ENCODE peak calls at places on chromosome 6, in six cellular contexts. One of them, this sample, is unnamed.

GRCh38 chr6:93139408-93140081 is 279.8 kb downstream of the EPHA7 start:
- DNase-seq in effector CD8-positive, alpha-beta T cell: no peak
- DNase-seq in HT-29: no peak
- DNase-seq in NCI-H748 treated with DMSO at 0.1 percent for 48 hours: no peak
- DNase-seq in NCI-H1105: no peak
- DNase-seq in fibroblast of lung: no peak
- DNase-seq in this sample: peak

GRCh38 chr6:68053805-68054373 is 581.2 kb upstream of the ADGRB3 start:
- DNase-seq in effector CD8-positive, alpha-beta T cell: no peak
- DNase-seq in HT-29: no peak
- DNase-seq in NCI-H748 treated with DMSO at 0.1 percent for 48 hours: no peak
- DNase-seq in fibroblast of lung: no peak
- DNase-seq in NCI-H1105: no peak
- DNase-seq in this sample: no peak

GRCh38 chr6:27765028-27765427 is 147.2 kb downstream of the OR2B2 start:
- DNase-seq in effector CD8-positive, alpha-beta T cell: no peak
- DNase-seq in fibroblast of lung: no peak
- DNase-seq in NCI-H748 treated with DMSO at 0.1 percent for 48 hours: no peak
- DNase-seq in HT-29: no peak
- DNase-seq in NCI-H1105: no peak
- DNase-seq in this sample: no peak

GRCh38 chr6:170172825-170173231 is 118.0 kb downstream of the DLL1 start:
- DNase-seq in NCI-H748 treated with DMSO at 0.1 percent for 48 hours: no peak
- DNase-seq in HT-29: no peak
- DNase-seq in fibroblast of lung: no peak
- DNase-seq in effector CD8-positive, alpha-beta T cell: no peak
- DNase-seq in NCI-H1105: no peak
- DNase-seq in this sample: no peak

GRCh38 chr6:56399250-56399671 is 151.9 kb upstream of the COL21A1 start:
- DNase-seq in HT-29: peak
- DNase-seq in fibroblast of lung: peak
- DNase-seq in NCI-H1105: no peak
- DNase-seq in effector CD8-positive, alpha-beta T cell: no peak
- DNase-seq in NCI-H748 treated with DMSO at 0.1 percent for 48 hours: peak
- DNase-seq in this sample: no peak

GRCh38 chr6:139531148-139531547 is 156.7 kb upstream of the CITED2 start:
- DNase-seq in NCI-H748 treated with DMSO at 0.1 percent for 48 hours: no peak
- DNase-seq in NCI-H1105: no peak
- DNase-seq in HT-29: peak
- DNase-seq in fibroblast of lung: peak
- DNase-seq in effector CD8-positive, alpha-beta T cell: no peak
- DNase-seq in this sample: no peak

GRCh38 chr6:101706576-101706975 is 313.1 kb downstream of the GRIK2 start:
- DNase-seq in NCI-H1105: no peak
- DNase-seq in effector CD8-positive, alpha-beta T cell: no peak
- DNase-seq in fibroblast of lung: no peak
- DNase-seq in NCI-H748 treated with DMSO at 0.1 percent for 48 hours: no peak
- DNase-seq in HT-29: no peak
- DNase-seq in this sample: no peak

GRCh38 chr6:68169922-68170321 is 465.2 kb upstream of the ADGRB3 start:
- DNase-seq in NCI-H748 treated with DMSO at 0.1 percent for 48 hours: no peak
- DNase-seq in effector CD8-positive, alpha-beta T cell: no peak
- DNase-seq in NCI-H1105: no peak
- DNase-seq in HT-29: no peak
- DNase-seq in fibroblast of lung: no peak
- DNase-seq in this sample: no peak

GRCh38 chr6:89239338-89239737 is 22.2 kb upstream of the GABRR1 start:
- DNase-seq in NCI-H748 treated with DMSO at 0.1 percent for 48 hours: no peak
- DNase-seq in HT-29: no peak
- DNase-seq in fibroblast of lung: no peak
- DNase-seq in NCI-H1105: no peak
- DNase-seq in effector CD8-positive, alpha-beta T cell: no peak
- DNase-seq in this sample: peak

GRCh38 chr6:107756661-107757060 is 67.5 kb downstream of the SCML4 start:
- DNase-seq in fibroblast of lung: no peak
- DNase-seq in HT-29: no peak
- DNase-seq in effector CD8-positive, alpha-beta T cell: no peak
- DNase-seq in NCI-H748 treated with DMSO at 0.1 percent for 48 hours: no peak
- DNase-seq in NCI-H1105: no peak
- DNase-seq in this sample: no peak

GRCh38 chr6:1316482-1317220 is 4.8 kb downstream of the FOXQ1 start:
- DNase-seq in NCI-H1105: peak
- DNase-seq in fibroblast of lung: no peak
- DNase-seq in effector CD8-positive, alpha-beta T cell: no peak
- DNase-seq in HT-29: peak
- DNase-seq in NCI-H748 treated with DMSO at 0.1 percent for 48 hours: peak
- DNase-seq in this sample: peak

GRCh38 chr6:134787261-134787871 is 162.5 kb downstream of the ALDH8A1 start:
- DNase-seq in NCI-H748 treated with DMSO at 0.1 percent for 48 hours: no peak
- DNase-seq in HT-29: peak
- DNase-seq in NCI-H1105: no peak
- DNase-seq in fibroblast of lung: peak
- DNase-seq in effector CD8-positive, alpha-beta T cell: no peak
- DNase-seq in this sample: peak

GRCh38 chr6:83708546-83708969 is 343 bp downstream of the SNAP91 start:
- DNase-seq in NCI-H748 treated with DMSO at 0.1 percent for 48 hours: no peak
- DNase-seq in NCI-H1105: no peak
- DNase-seq in HT-29: no peak
- DNase-seq in effector CD8-positive, alpha-beta T cell: no peak
- DNase-seq in fibroblast of lung: peak
- DNase-seq in this sample: peak

GRCh38 chr6:31712296-31712695 is 2.9 kb upstream of the LY6G6D start:
- DNase-seq in NCI-H1105: no peak
- DNase-seq in fibroblast of lung: no peak
- DNase-seq in HT-29: peak
- DNase-seq in NCI-H748 treated with DMSO at 0.1 percent for 48 hours: no peak
- DNase-seq in effector CD8-positive, alpha-beta T cell: no peak
- DNase-seq in this sample: no peak

GRCh38 chr6:144359783-144360182 is 74.6 kb downstream of the UTRN start:
- DNase-seq in HT-29: no peak
- DNase-seq in NCI-H1105: no peak
- DNase-seq in NCI-H748 treated with DMSO at 0.1 percent for 48 hours: no peak
- DNase-seq in fibroblast of lung: no peak
- DNase-seq in effector CD8-positive, alpha-beta T cell: no peak
- DNase-seq in this sample: no peak

GRCh38 chr6:166497087-166497899 is 89.2 kb downstream of the RAMACL start:
- DNase-seq in NCI-H748 treated with DMSO at 0.1 percent for 48 hours: no peak
- DNase-seq in HT-29: no peak
- DNase-seq in fibroblast of lung: no peak
- DNase-seq in NCI-H1105: no peak
- DNase-seq in effector CD8-positive, alpha-beta T cell: no peak
- DNase-seq in this sample: no peak

GRCh38 chr6:155033021-155033801 is 38.1 kb downstream of the TIAM2 start:
- DNase-seq in effector CD8-positive, alpha-beta T cell: no peak
- DNase-seq in NCI-H1105: no peak
- DNase-seq in NCI-H748 treated with DMSO at 0.1 percent for 48 hours: no peak
- DNase-seq in fibroblast of lung: no peak
- DNase-seq in HT-29: no peak
- DNase-seq in this sample: no peak

GRCh38 chr6:152220785-152221184 is 413.3 kb downstream of the ESR1 start:
- DNase-seq in effector CD8-positive, alpha-beta T cell: no peak
- DNase-seq in fibroblast of lung: peak
- DNase-seq in NCI-H748 treated with DMSO at 0.1 percent for 48 hours: no peak
- DNase-seq in NCI-H1105: no peak
- DNase-seq in HT-29: no peak
- DNase-seq in this sample: no peak

GRCh38 chr6:1716396-1716795 is 106.7 kb downstream of the FOXC1 start:
- DNase-seq in NCI-H748 treated with DMSO at 0.1 percent for 48 hours: no peak
- DNase-seq in fibroblast of lung: no peak
- DNase-seq in HT-29: no peak
- DNase-seq in NCI-H1105: no peak
- DNase-seq in effector CD8-positive, alpha-beta T cell: no peak
- DNase-seq in this sample: no peak

GRCh38 chr6:130161627-130162404 is 60.9 kb downstream of the SAMD3 start:
- DNase-seq in fibroblast of lung: peak
- DNase-seq in NCI-H748 treated with DMSO at 0.1 percent for 48 hours: no peak
- DNase-seq in NCI-H1105: no peak
- DNase-seq in HT-29: no peak
- DNase-seq in effector CD8-positive, alpha-beta T cell: no peak
- DNase-seq in this sample: no peak

GRCh38 chr6:89021629-89022028 is 58.2 kb upstream of the RNGTT start:
- DNase-seq in NCI-H1105: no peak
- DNase-seq in effector CD8-positive, alpha-beta T cell: no peak
- DNase-seq in fibroblast of lung: no peak
- DNase-seq in HT-29: peak
- DNase-seq in NCI-H748 treated with DMSO at 0.1 percent for 48 hours: no peak
- DNase-seq in this sample: no peak

GRCh38 chr6:90214461-90214860 is 82.2 kb downstream of the BACH2 start:
- DNase-seq in fibroblast of lung: no peak
- DNase-seq in effector CD8-positive, alpha-beta T cell: no peak
- DNase-seq in NCI-H1105: no peak
- DNase-seq in NCI-H748 treated with DMSO at 0.1 percent for 48 hours: no peak
- DNase-seq in HT-29: no peak
- DNase-seq in this sample: no peak

GRCh38 chr6:5103250-5103649 is 18.1 kb downstream of the PPP1R3G start:
- DNase-seq in effector CD8-positive, alpha-beta T cell: no peak
- DNase-seq in NCI-H748 treated with DMSO at 0.1 percent for 48 hours: no peak
- DNase-seq in HT-29: no peak
- DNase-seq in NCI-H1105: no peak
- DNase-seq in fibroblast of lung: no peak
- DNase-seq in this sample: no peak

GRCh38 chr6:28968476-28968875 is 36.6 kb downstream of the ZNF311 start:
- DNase-seq in HT-29: no peak
- DNase-seq in effector CD8-positive, alpha-beta T cell: no peak
- DNase-seq in NCI-H1105: no peak
- DNase-seq in NCI-H748 treated with DMSO at 0.1 percent for 48 hours: no peak
- DNase-seq in fibroblast of lung: no peak
- DNase-seq in this sample: no peak

GRCh38 chr6:12208190-12208589 is 82.0 kb upstream of the EDN1 start:
- DNase-seq in NCI-H1105: no peak
- DNase-seq in effector CD8-positive, alpha-beta T cell: no peak
- DNase-seq in fibroblast of lung: no peak
- DNase-seq in HT-29: no peak
- DNase-seq in NCI-H748 treated with DMSO at 0.1 percent for 48 hours: no peak
- DNase-seq in this sample: no peak

GRCh38 chr6:70369332-70369950 is 43.9 kb upstream of the FAM135A start:
- DNase-seq in NCI-H1105: peak
- DNase-seq in HT-29: peak
- DNase-seq in NCI-H748 treated with DMSO at 0.1 percent for 48 hours: peak
- DNase-seq in fibroblast of lung: peak
- DNase-seq in effector CD8-positive, alpha-beta T cell: peak
- DNase-seq in this sample: peak

This sample was measured in A673.